ENCODE peak calls at places on chromosomes 12 and 14, in six cellular contexts. G, V, D, X, W and Q are unnamed samples.

GRCh38 chr14:58829594-58829993 is 191.8 kb downstream of the DACT1 start:
- DNase-seq in G (no peak), V (no peak), D (no peak), X (no peak), W (peak; percentile 7), Q (no peak)

GRCh38 chr14:24858052-24858451 is 191.9 kb downstream of the STXBP6 start:
- DNase-seq in G (no peak), V (no peak), D (no peak), X (no peak), W (no peak), Q (no peak)

GRCh38 chr12:42187799-42188198 is 43.1 kb upstream of the GXYLT1 start:
- DNase-seq in G (no peak), V (no peak), D (no peak), X (no peak), W (no peak), Q (no peak)

GRCh38 chr14:69093551-69094421 is 59.1 kb downstream of the DCAF5 start:
- DNase-seq in G (no peak), V (no peak), D (no peak), X (no peak), W (peak; percentile 41), Q (no peak)

GRCh38 chr14:31269599-31270195 is 62.1 kb upstream of the HECTD1 start:
- DNase-seq in G (no peak), V (no peak), D (no peak), X (no peak), W (no peak), Q (no peak)

GRCh38 chr12:117671734-117672133 is 297.1 kb downstream of the KSR2 start:
- DNase-seq in G (no peak), V (no peak), D (peak; percentile 18), X (peak; percentile 48), W (peak; percentile 53), Q (peak; percentile 53)

GRCh38 chr14:103723176-103724081 is 7.8 kb downstream of the ZFYVE21 start:
- DNase-seq in G (no peak), V (no peak), D (no peak), X (peak; percentile 72), W (no peak), Q (no peak)

GRCh38 chr12:71469235-71469873 is 29.8 kb downstream of the LGR5 start:
- DNase-seq in G (no peak), V (no peak), D (no peak), X (no peak), W (no peak), Q (no peak)

GRCh38 chr12:56188786-56189335 is 422 bp downstream of the SMARCC2 start:
- DNase-seq in G (no peak), V (no peak), D (no peak), X (no peak), W (no peak), Q (no peak)